ENCODE peak calls at places on chromosomes 5 and 9, in six cellular contexts. D is esophagus squamous epithelium, C is tibial artery, Z is body of pancreas, Y is brain microvascular endothelial cell, J is sigmoid colon. F is an unnamed sample.

GRCh38 chr5:160048131-160048530 is 39.2 kb downstream of the TTC1 start:
- DNase-seq in Y (no peak), Z (no peak), C (peak; percentile 67), D (no peak), J (peak; percentile 76), F (no peak)

GRCh38 chr5:45696206-45696836 is at the start of gene HCN1:
- DNase-seq in Z (peak; percentile 91), Y (peak; percentile 37), J (peak; percentile 76), C (peak; percentile 42), D (no peak), F (peak; percentile 9)

GRCh38 chr5:37886207-37886905 is 46.5 kb upstream of the GDNF start:
- DNase-seq in Z (no peak), Y (no peak), J (no peak), C (no peak), D (no peak), F (no peak)

GRCh38 chr5:132095077-132095744 is 21.6 kb downstream of the CSF2 start:
- DNase-seq in J (no peak), Y (no peak), Z (no peak), C (no peak), D (no peak), F (no peak)

GRCh38 chr5:43555895-43556606 is 826 bp downstream of the PAIP1 start:
- DNase-seq in D (no peak), J (peak; percentile 76), C (peak; percentile 42), Z (peak; percentile 59), Y (peak; percentile 36), F (no peak)

GRCh38 chr5:124986667-124987066 is 240.2 kb upstream of the ZNF608 start:
- DNase-seq in Y (no peak), D (no peak), C (no peak), Z (no peak), J (no peak), F (no peak)

GRCh38 chr5:50667079-50667652 is 729 bp downstream of the PARP8 start:
- DNase-seq in D (no peak), C (peak; percentile 48), Z (peak; percentile 74), Y (peak; percentile 48), J (peak; percentile 81), F (no peak)

GRCh38 chr5:127409236-127409921 is 108.1 kb upstream of the PRRC1 start:
- DNase-seq in Z (no peak), C (no peak), Y (no peak), J (no peak), D (no peak), F (no peak)

GRCh38 chr9:108156270-108156998 is 666.9 kb upstream of the KLF4 start:
- DNase-seq in D (no peak), Y (no peak), C (no peak), J (no peak), Z (no peak), F (no peak)

GRCh38 chr9:124017929-124018730 is 6.6 kb downstream of the LHX2 start:
- DNase-seq in D (no peak), C (no peak), Y (no peak), J (no peak), Z (no peak), F (no peak)

GRCh38 chr9:15485836-15486678 is 24.7 kb downstream of the PSIP1 start:
- DNase-seq in Y (peak; percentile 33), D (no peak), Z (no peak), C (no peak), J (no peak), F (no peak)

GRCh38 chr5:33968133-33969005 is 16.1 kb downstream of the SLC45A2 start:
- DNase-seq in Z (no peak), D (no peak), C (no peak), J (no peak), Y (no peak), F (no peak)

GRCh38 chr5:1726956-1727355 is 72.7 kb downstream of the MRPL36 start:
- DNase-seq in Y (no peak), D (no peak), C (peak; percentile 4), J (peak; percentile 38), Z (no peak), F (no peak)

GRCh38 chr5:131019601-131020315 is 145.3 kb downstream of the HINT1 start:
- DNase-seq in D (no peak), Y (no peak), C (no peak), Z (no peak), J (no peak), F (no peak)

GRCh38 chr9:88753691-88754367 is 218.9 kb downstream of the NXNL2 start:
- DNase-seq in J (peak; percentile 74), Y (no peak), C (no peak), Z (no peak), D (no peak), F (no peak)

GRCh38 chr5:79285833-79286232 is 49.9 kb downstream of the JMY start:
- DNase-seq in Z (no peak), J (no peak), D (no peak), Y (no peak), C (no peak), F (no peak)

GRCh38 chr5:58264276-58264675 is 195.6 kb downstream of the PLK2 start:
- DNase-seq in C (no peak), Z (no peak), D (no peak), Y (no peak), J (no peak), F (no peak)

GRCh38 chr9:82031538-82032280 is 43.1 kb downstream of the SPATA31D1 start:
- DNase-seq in C (peak; percentile 63), J (peak; percentile 76), Z (peak; percentile 38), D (no peak), Y (peak; percentile 40), F (peak; percentile 18)

GRCh38 chr9:20557890-20558608 is 64.2 kb downstream of the MLLT3 start:
- DNase-seq in Z (no peak), D (no peak), J (no peak), Y (no peak), C (no peak), F (no peak)

DNA sequence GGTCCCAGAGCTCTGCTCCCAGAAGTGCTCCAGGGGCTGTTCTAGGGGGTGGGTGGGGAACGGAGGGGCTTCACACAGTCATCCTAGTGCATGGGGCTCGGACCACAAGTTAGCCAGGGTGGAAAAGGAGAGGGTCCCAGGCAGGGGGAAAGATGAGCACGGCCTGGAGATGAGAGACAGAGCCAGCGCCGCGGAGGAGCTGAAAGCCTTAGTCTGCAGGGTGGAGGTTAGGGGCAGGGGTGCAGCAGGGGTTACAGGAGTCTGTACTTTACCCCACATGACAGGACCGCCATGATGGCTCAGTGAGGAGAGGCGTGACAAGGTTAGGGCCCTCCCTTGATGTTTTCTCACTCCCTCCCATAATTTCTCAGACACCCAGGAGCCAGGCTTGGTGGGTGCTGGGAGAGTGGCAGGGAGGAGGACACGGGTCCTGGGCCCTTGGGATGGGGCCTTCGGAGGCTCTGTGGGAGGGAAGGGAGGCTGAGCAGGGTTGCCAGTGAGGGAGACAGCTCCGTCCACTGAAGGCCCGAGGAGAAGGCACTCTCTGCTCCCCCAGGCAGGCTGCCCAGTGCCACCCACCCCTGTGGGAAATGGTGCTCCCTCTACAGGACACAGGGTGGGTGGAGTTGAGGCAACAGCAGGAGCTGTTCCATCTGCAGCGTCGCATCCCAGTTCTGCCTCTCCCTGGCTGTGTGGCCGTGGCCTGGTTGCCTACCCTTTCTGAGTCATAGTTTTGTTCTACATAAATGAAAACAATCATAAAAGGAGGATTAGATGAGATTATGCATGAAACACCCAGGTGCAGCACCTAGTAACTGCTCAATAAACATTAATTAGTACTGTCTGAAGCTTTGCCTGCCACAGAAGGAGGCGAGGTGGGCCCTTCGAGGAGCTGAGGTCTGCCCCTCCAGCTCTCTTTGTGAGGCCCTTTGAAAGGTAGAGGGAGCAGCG is 66.2 kb downstream of the NDST1 start:
- DNase-seq in Y (no peak), J (peak; percentile 39), C (no peak), D (no peak), Z (no peak), F (no peak)
- TF ChIP-seq CTCF in Y (peak; percentile 59), J (no peak), C (no peak), D (peak; percentile 47), Z (no peak), F (no peak)

GRCh38 chr5:147439253-147439652 is 70.6 kb downstream of the DPYSL3 start:
- DNase-seq in C (no peak), Y (peak; percentile 20), D (no peak), J (no peak), Z (no peak), F (no peak)

GRCh38 chr5:147436596-147436995 is 73.3 kb downstream of the DPYSL3 start:
- DNase-seq in C (no peak), Z (no peak), D (no peak), J (no peak), Y (no peak), F (no peak)

GRCh38 chr5:147441191-147441695 is 68.6 kb downstream of the DPYSL3 start:
- DNase-seq in J (no peak), Y (no peak), Z (no peak), D (no peak), C (no peak), F (no peak)

GRCh38 chr5:147434049-147434448 is 75.8 kb downstream of the DPYSL3 start:
- DNase-seq in J (no peak), D (no peak), Z (no peak), C (no peak), Y (no peak), F (no peak)

GRCh38 chr5:147437161-147437596 is 72.7 kb downstream of the DPYSL3 start:
- DNase-seq in D (no peak), Z (no peak), C (no peak), Y (no peak), J (no peak), F (no peak)
- H3K4me3 ChIP-seq in D (no peak overlapping the region), Z (no peak overlapping the region), C (no peak overlapping the region), Y (no peak overlapping the region), J (no peak overlapping the region), F (no peak overlapping the region)

GRCh38 chr9:26919698-26920097 is 27.1 kb upstream of the CAAP1 start:
- DNase-seq in D (no peak), C (no peak), Z (no peak), Y (no peak), J (no peak), F (no peak)
- H3K36me3 ChIP-seq in D (peaks cover 100% of the 10 kb centered on the region), C (peaks cover 81% of the 10 kb centered on the region), Z (peaks cover 47% of the 10 kb centered on the region), Y (peaks cover 36% of the 10 kb centered on the region), J (peaks cover 19% of the 10 kb centered on the region), F (peaks cover 1% of the 10 kb centered on the region)

DNA sequence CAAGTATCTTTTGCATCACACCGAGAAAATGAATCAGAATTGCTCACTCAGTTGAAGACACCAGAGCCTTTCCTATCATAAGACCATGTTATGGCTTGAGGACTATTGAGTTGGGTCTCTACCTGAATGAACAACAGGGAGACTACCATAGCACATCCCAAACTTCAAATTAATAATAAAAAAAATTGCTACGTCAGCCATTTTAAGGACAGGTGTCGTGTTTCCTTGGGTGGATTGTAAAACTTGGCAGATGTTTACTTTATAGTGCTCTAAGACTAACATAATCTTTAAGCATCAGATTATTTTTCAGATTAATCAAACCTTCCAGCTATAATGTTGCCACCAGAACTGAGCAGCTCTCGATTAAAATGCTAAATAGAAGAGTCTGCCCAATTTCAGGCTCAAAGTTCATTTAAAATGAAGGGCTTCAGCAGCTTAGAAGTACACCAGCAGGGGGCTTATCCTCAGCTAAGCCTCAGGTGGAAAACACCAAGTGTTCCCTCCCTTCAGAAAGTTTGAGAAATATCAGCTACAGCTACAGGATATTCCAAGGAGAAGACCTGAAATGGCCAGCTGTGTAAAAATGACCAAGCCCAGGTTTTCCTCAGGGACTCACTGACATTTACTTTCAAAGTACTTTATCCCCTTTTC is 395.5 kb downstream of the DTWD2 start:
- DNase-seq in C (no peak), Y (no peak), Z (no peak), J (no peak), D (no peak), F (no peak)
- TF ChIP-seq CTCF in C (no peak), Y (peak; percentile 59), Z (no peak), J (no peak), D (no peak), F (peak; percentile 30)

GRCh38 chr9:27524236-27524635 is at the start of gene IFNK:
- DNase-seq in Z (no peak), D (no peak), C (no peak), J (no peak), Y (no peak), F (no peak)
- H3K4me3 ChIP-seq in Z (no peak within 1 kb of the TSS), D (no peak within 1 kb of the TSS), C (no peak within 1 kb of the TSS), J (no peak within 1 kb of the TSS), Y (no peak within 1 kb of the TSS), F (no peak within 1 kb of the TSS)

GRCh38 chr9:136578620-136578914 is 32.7 kb upstream of the NOTCH1 start:
- DNase-seq in Z (no peak), D (no peak), C (no peak), Y (no peak), J (no peak), F (no peak)
- H3K36me3 ChIP-seq in Z (no peaks in the 10 kb centered on the region), D (no peaks in the 10 kb centered on the region), C (no peaks in the 10 kb centered on the region), Y (no peaks in the 10 kb centered on the region), J (no peaks in the 10 kb centered on the region), F (no peaks in the 10 kb centered on the region)

F was measured in kidney epithelial cell.